ENCODE peak calls at places on chromosomes 5 and 9, in eight cellular contexts. S, F, K, Z, Q, H, Y and N are unnamed samples.

GRCh38 chr5:123125172-123125508 is 36.1 kb downstream of the PRDM6 start:
- DNase-seq in F (peak), H (no peak), K (peak), Y (no peak), Z (no peak), Q (no peak), S (no peak), N (no peak)

GRCh38 chr9:93827545-93828330 is 127.4 kb downstream of the BARX1 start:
- DNase-seq in Z (peak), Q (no peak), Y (peak), H (peak), F (peak), K (peak), S (peak), N (peak)

GRCh38 chr9:101140728-101141127 is 112.2 kb downstream of the PLPPR1 start:
- DNase-seq in S (no peak), Q (no peak), Y (no peak), K (no peak), H (no peak), F (no peak), Z (no peak), N (no peak)

GRCh38 chr5:174307656-174308271 is 262.3 kb downstream of the NSG2 start:
- DNase-seq in Q (no peak), S (no peak), K (no peak), F (no peak), Y (no peak), Z (no peak), H (no peak), N (no peak)

GRCh38 chr9:77883133-77883532 is 148.5 kb downstream of the GNAQ start:
- DNase-seq in K (no peak), Q (no peak), F (no peak), Y (no peak), H (no peak), S (no peak), Z (no peak), N (no peak)

GRCh38 chr5:122723606-122724352 is 51.1 kb upstream of the SNX2 start:
- DNase-seq in Z (no peak), Y (no peak), F (peak), H (no peak), S (no peak), Q (no peak), K (peak), N (peak)

GRCh38 chr5:113293613-113294340 is 141.0 kb downstream of the TSSK1B start:
- DNase-seq in Y (peak), K (peak), S (no peak), H (no peak), F (peak), Z (no peak), Q (peak), N (peak)

GRCh38 chr5:1107167-1108007 is 4.5 kb downstream of the SLC12A7 start:
- DNase-seq in K (no peak), Y (no peak), Q (no peak), Z (no peak), F (no peak), H (no peak), S (no peak), N (no peak)

GRCh38 chr9:109039539-109039938 is 26.2 kb upstream of the CTNNAL1 start:
- DNase-seq in K (no peak), H (no peak), Q (no peak), F (no peak), Z (no peak), Y (peak), S (no peak), N (no peak)
- H3K27ac ChIP-seq in K (no peak), H (no peak), Q (no peak), F (no peak), Z (peak), Y (peak), S (no peak), N (no peak)

DNA sequence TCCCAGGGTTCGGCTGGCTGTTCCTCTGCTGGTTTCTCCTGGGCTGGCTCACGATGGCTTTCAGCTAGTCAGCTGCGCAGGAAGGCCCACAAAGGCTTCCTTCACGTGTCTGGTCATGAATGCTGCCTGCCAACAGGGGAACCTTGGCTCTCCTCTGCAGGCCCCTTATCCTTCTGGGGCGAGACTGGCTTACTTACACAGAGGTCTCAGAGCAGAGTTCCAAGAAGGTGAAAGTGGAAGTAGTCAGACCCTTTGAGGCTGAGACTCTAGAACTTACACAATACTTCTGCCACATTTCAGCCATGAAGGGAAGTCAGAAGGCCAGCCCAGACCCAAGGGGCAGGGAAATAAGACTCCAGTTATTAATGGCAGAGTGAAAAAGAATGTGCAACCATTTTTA is 99.5 kb downstream of the LHFPL2 start:
- DNase-seq in Q (no peak), Z (peak), K (no peak), Y (no peak), F (no peak), S (peak), H (no peak), N (no peak)
- H3K27ac ChIP-seq in Q (peak), Z (peak), K (no peak), Y (no peak), F (no peak), S (peak), H (no peak), N (no peak)

DNA sequence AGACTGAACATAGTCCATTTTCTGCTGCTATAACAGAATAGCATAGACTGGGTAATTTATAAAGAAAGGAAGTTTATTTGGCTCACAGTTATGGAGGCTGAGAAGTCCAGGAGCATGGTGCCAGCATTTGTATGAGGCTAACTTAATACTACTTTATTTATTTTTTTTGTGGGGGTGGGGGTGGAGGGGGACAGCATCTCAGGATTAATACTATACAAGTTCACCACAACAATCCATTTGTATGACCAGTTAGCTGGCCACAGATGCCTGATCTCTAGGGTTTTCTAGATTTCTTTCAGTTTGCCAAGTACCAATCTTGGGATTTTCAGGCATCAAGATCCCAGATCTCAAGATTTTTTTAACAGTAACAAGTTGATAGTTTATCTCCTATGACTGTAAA is 20.3 kb downstream of the ANGPTL2 start:
- DNase-seq in S (no peak), Z (no peak), Y (no peak), K (peak), H (no peak), Q (no peak), F (peak), N (no peak)
- H3K27ac ChIP-seq in S (no peak), Z (no peak), Y (no peak), K (no peak), H (no peak), Q (no peak), F (no peak), N (no peak)

DNA sequence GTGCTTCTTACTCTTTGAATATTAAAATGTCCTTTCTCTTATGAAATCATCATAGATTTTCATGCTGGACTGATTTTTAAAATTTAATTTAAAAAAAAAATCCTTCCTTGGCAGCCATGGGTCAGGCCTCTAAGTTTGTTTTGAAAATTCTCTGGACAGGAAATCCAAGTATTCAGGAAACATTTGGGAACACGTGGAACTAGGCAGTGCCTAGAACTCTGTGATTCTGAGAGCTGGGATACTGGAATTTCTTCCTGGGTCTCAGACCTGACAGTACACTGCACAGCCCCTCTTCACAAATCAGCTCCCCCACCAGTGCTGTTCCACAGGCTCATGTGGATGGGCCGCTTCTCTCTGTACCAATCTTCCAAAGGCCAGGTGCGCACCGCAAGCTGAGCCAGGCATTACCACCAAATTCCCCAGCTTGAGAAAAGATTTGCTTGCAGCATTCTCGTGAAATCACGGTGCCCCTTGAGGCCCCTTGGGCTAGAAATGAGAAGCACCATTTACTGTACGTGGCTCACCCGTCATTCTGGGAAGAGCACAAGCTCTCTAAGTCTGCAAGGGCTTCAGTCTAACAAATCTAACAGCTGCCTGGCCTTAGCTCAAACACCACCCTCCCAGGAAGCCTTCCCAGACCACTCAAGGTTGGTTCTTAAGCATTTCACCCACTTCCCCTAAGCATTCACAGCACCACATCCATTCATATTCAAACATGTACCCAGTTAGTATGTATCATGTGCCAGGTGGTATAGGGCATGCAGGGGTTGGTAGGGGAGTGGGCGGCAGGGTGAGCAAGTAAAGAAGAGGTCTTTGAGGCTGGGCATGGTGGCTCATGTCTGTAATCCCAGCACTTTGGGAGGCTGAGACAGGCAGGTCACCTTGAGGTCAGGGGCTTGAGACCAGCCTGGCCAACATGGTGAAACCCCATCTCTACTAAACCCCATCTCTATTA is 26.5 kb downstream of the B4GALT1 start:
- DNase-seq in S (no peak), F (no peak), Z (peak), Y (peak), K (no peak), Q (no peak), H (no peak), N (no peak)
- H3K27ac ChIP-seq in S (peak), F (peak), Z (peak), Y (no peak), K (peak), Q (peak), H (no peak), N (no peak)